ENCODE peak calls at places on chromosome 17, in seven cellular contexts. F is H4, L is MM.1S, H is amniotic stem cell, B is HTR-8/SVneo, G is NCI-H2171 treated with DMSO at 0.1 percent for 48 hours, Z is GM23248. R is an unnamed sample.

GRCh38 chr17:64736804-64737492 is 74.8 kb upstream of the SMURF2 start:
- DNase-seq in F (peak), L (peak), H (no peak), B (no peak), G (peak), Z (peak), R (no peak)

GRCh38 chr17:73231363-73231762 is 30.3 kb downstream of the CPSF4L start:
- DNase-seq in F (peak), L (no peak), H (no peak), B (peak), G (no peak), Z (peak), R (no peak)

GRCh38 chr17:63785556-63785955 is 11.6 kb downstream of the DDX42 start:
- DNase-seq in F (no peak), L (no peak), H (no peak), B (no peak), G (no peak), Z (peak), R (no peak)

GRCh38 chr17:60615108-60615507 is 15.1 kb downstream of the PPM1D start:
- DNase-seq in F (no peak), L (no peak), H (no peak), B (no peak), G (no peak), Z (no peak), R (no peak)

GRCh38 chr17:40519089-40519775 is 17.8 kb upstream of the TNS4 start:
- DNase-seq in F (no peak), L (no peak), H (no peak), B (no peak), G (no peak), Z (no peak), R (no peak)

GRCh38 chr17:35298639-35299038 is 55.8 kb downstream of the SLFN5 start:
- DNase-seq in F (no peak), L (no peak), H (no peak), B (no peak), G (no peak), Z (no peak), R (no peak)

GRCh38 chr17:67035131-67036083 is 8.9 kb upstream of the CACNG1 start:
- DNase-seq in F (no peak), L (no peak), H (no peak), B (no peak), G (no peak), Z (no peak), R (no peak)

GRCh38 chr17:40097087-40097486 is 3.3 kb downstream of the NR1D1 start:
- DNase-seq in F (no peak), L (no peak), H (no peak), B (no peak), G (no peak), Z (no peak), R (no peak)

GRCh38 chr17:68294617-68295016 is 3.3 kb downstream of the ARSG start:
- DNase-seq in F (no peak), L (no peak), H (no peak), B (no peak), G (no peak), Z (no peak), R (no peak)